ENCODE peak calls at places on chromosomes 16 and 17, in five cellular contexts. T is activated T-cell treated with anti-CD3 and anti-CD28 coated beads, Interleukin-2, amount 50 U/mL, for 72 hours; R is iPS-NIHi11; Z is stimulated activated CD8-positive, alpha-beta memory T cell treated with anti-CD3 and anti-CD28 coated beads, Interleukin-7, amount 100 ng/mL, for 1 hour; U is hippocampal formation. N is an unnamed sample.

GRCh38 chr17:27990979-27991378 is 51.5 kb upstream of the NLK start:
- DNase-seq in T (no peak), R (no peak), Z (no peak), U (no peak), N (no peak)

GRCh38 chr17:64320613-64321553 is 57.8 kb upstream of the TEX2 start:
- DNase-seq in T (peak), R (peak), Z (peak), U (no peak), N (peak)

GRCh38 chr16:4574919-4575705 is 19.0 kb downstream of the C16orf96 start:
- DNase-seq in T (no peak), R (no peak), Z (no peak), U (no peak), N (no peak)

GRCh38 chr17:58228679-58229078 is 9.6 kb upstream of the MKS1 start:
- DNase-seq in T (no peak), R (no peak), Z (no peak), U (no peak), N (no peak)

GRCh38 chr16:86410076-86410475 is 100.3 kb upstream of the FOXF1 start:
- DNase-seq in T (no peak), R (no peak), Z (no peak), U (no peak), N (no peak)

GRCh38 chr17:27663862-27664605 is 33.0 kb downstream of the LGALS9 start:
- DNase-seq in T (no peak), R (no peak), Z (no peak), U (no peak), N (no peak)

GRCh38 chr16:3665508-3665907 is 11.0 kb downstream of the DNASE1 start:
- DNase-seq in T (peak), R (no peak), Z (no peak), U (no peak), N (no peak)

GRCh38 chr17:73683788-73684582 is 39.7 kb upstream of the SDK2 start:
- DNase-seq in T (no peak), R (no peak), Z (no peak), U (no peak), N (no peak)

GRCh38 chr17:43702636-43703035 is 40.9 kb upstream of the MEOX1 start:
- DNase-seq in T (no peak), R (peak), Z (no peak), U (no peak), N (no peak)

GRCh38 chr17:62653831-62654829 is 26.7 kb downstream of the MRC2 start:
- DNase-seq in T (peak), R (no peak), Z (no peak), U (no peak), N (no peak)

GRCh38 chr17:40857535-40857934 is 9.5 kb downstream of the KRT12 start:
- DNase-seq in T (no peak), R (no peak), Z (no peak), U (no peak), N (no peak)

GRCh38 chr17:41065829-41066624 is at the start of gene KRTAP2-4:
- DNase-seq in T (no peak), R (no peak), Z (no peak), U (no peak), N (no peak)

GRCh38 chr17:65477600-65477999 is 83.8 kb downstream of the AXIN2 start:
- DNase-seq in T (no peak), R (no peak), Z (no peak), U (no peak), N (no peak)

GRCh38 chr17:44011876-44012275 is 2.9 kb downstream of the TMEM101 start:
- DNase-seq in T (no peak), R (no peak), Z (no peak), U (no peak), N (no peak)

GRCh38 chr16:66487580-66488235 is 60.6 kb downstream of the BEAN1 start:
- DNase-seq in T (no peak), R (no peak), Z (no peak), U (no peak), N (no peak)

GRCh38 chr16:66928702-66929388 is 3.5 kb upstream of the RRAD start:
- DNase-seq in T (peak), R (peak), Z (no peak), U (no peak), N (no peak)

GRCh38 chr16:56911771-56912541 is 20.0 kb upstream of the HERPUD1 start:
- DNase-seq in T (no peak), R (peak), Z (no peak), U (no peak), N (no peak)

GRCh38 chr16:10594312-10594950 is 14.0 kb upstream of the EMP2 start:
- DNase-seq in T (no peak), R (no peak), Z (no peak), U (no peak), N (no peak)

GRCh38 chr17:49359990-49360795 is 1.9 kb downstream of the ZNF652 start:
- DNase-seq in T (no peak), R (no peak), Z (no peak), U (no peak), N (no peak)

GRCh38 chr17:80089762-80090161 is 11.6 kb upstream of the GAA start:
- DNase-seq in T (no peak), R (no peak), Z (no peak), U (no peak), N (no peak)

GRCh38 chr17:77354420-77354720 is 213.6 kb downstream of the SEC14L1 start:
- DNase-seq in T (no peak), R (no peak), Z (no peak), U (no peak), N (no peak)

GRCh38 chr17:66803474-66803951 is 31.4 kb upstream of the CACNG5 start:
- DNase-seq in T (no peak), R (peak), Z (no peak), U (no peak), N (no peak)

GRCh38 chr17:81429353-81429774 is 34.1 kb downstream of the BAHCC1 start:
- DNase-seq in T (no peak), R (peak), Z (no peak), U (peak), N (no peak)

GRCh38 chr17:75487351-75488070 is 27.8 kb downstream of the CASKIN2 start:
- DNase-seq in T (peak), R (no peak), Z (peak), U (no peak), N (no peak)

GRCh38 chr17:58088624-58089023 is 5.4 kb downstream of the DYNLL2 start:
- DNase-seq in T (no peak), R (no peak), Z (no peak), U (peak), N (no peak)

GRCh38 chr17:1144139-1144538 is 35.6 kb downstream of the ABR start:
- DNase-seq in T (no peak), R (no peak), Z (no peak), U (no peak), N (no peak)

GRCh38 chr16:73092236-73092781 is 44.4 kb upstream of the ZFHX3 start:
- DNase-seq in T (no peak), R (no peak), Z (no peak), U (no peak), N (no peak)

GRCh38 chr17:58318065-58318481 is 10.5 kb downstream of the TSPOAP1 start:
- DNase-seq in T (peak), R (no peak), Z (no peak), U (no peak), N (no peak)

GRCh38 chr17:58487589-58488427 is at the start of gene HSF5:
- DNase-seq in T (peak), R (peak), Z (peak), U (no peak), N (no peak)

GRCh38 chr16:51035110-51035498 is 116.0 kb downstream of the SALL1 start:
- DNase-seq in T (no peak), R (no peak), Z (no peak), U (no peak), N (no peak)

N was measured in NCI-H187.